ENCODE peak calls at places on chromosomes 1 and 21, in nine cellular contexts. E is neural progenitor cell, F is fibroblast of lung, Z is endothelial cell of umbilical vein, I is mammary epithelial cell, W is neuronal stem cell, V is H9, T is IMR-90, D is H1. N is an unnamed sample.

GRCh38 chr21:17688912-17689874 is 76.5 kb upstream of the BTG3 start:
- DNase-seq in F (peak; percentile 67), I (peak; percentile 96), T (peak; percentile 12), V (peak; percentile 52), D (no peak), E (no peak), Z (no peak), W (no peak), N (peak; percentile 69)

GRCh38 chr1:107976431-107977215 is 11.6 kb upstream of the VAV3 start:
- DNase-seq in F (peak; percentile 91), D (no peak), T (no peak), E (peak; percentile 25), W (no peak), Z (no peak), I (no peak), V (no peak), N (peak; percentile 13)

GRCh38 chr1:36453051-36453450 is 2.8 kb upstream of the OSCP1 start:
- DNase-seq in E (no peak), W (no peak), Z (no peak), F (no peak), V (no peak), I (no peak), T (no peak), D (no peak), N (no peak)

GRCh38 chr1:243946946-243947345 is 96.9 kb upstream of the AKT3 start:
- DNase-seq in W (no peak), E (peak; percentile 59), I (peak; percentile 8), D (peak; percentile 77), T (no peak), Z (peak; percentile 52), F (no peak), V (peak; percentile 76), N (no peak)

GRCh38 chr1:201374376-201374775 is 3.1 kb downstream of the TNNT2 start:
- DNase-seq in V (no peak), D (no peak), I (no peak), T (no peak), F (no peak), Z (no peak), E (peak; percentile 30), W (no peak), N (no peak)

GRCh38 chr1:228721407-228721806 is 13.9 kb upstream of the RHOU start:
- DNase-seq in Z (no peak), W (no peak), I (no peak), V (no peak), D (no peak), E (no peak), F (no peak), T (no peak), N (no peak)

GRCh38 chr1:232057896-232058274 is 431.3 kb downstream of the DISC1 start:
- DNase-seq in V (no peak), E (no peak), I (no peak), W (no peak), D (no peak), Z (no peak), T (no peak), F (no peak), N (no peak)

GRCh38 chr1:151175036-151175741 is 592 bp downstream of the TMOD4 start:
- DNase-seq in T (peak; percentile 38), I (no peak), E (no peak), Z (no peak), F (no peak), V (no peak), W (no peak), D (no peak), N (no peak)

GRCh38 chr1:203463469-203464062 is 12.0 kb upstream of the PRELP start:
- DNase-seq in T (peak; percentile 28), E (no peak), Z (no peak), F (peak; percentile 80), V (no peak), D (no peak), W (no peak), I (no peak), N (peak; percentile 57)

GRCh38 chr1:234206651-234207284 is 166.5 kb upstream of the COA6 start:
- DNase-seq in E (no peak), I (peak; percentile 91), Z (no peak), W (no peak), D (no peak), V (no peak), T (peak; percentile 67), F (peak; percentile 96), N (peak; percentile 47)

GRCh38 chr21:36609654-36610053 is 89.3 kb upstream of the SIM2 start:
- DNase-seq in T (no peak), Z (no peak), F (no peak), E (no peak), D (no peak), V (no peak), I (no peak), W (no peak), N (no peak)

GRCh38 chr1:211947396-211948295 is 87.7 kb downstream of the INTS7 start:
- DNase-seq in D (peak; percentile 3), E (peak; percentile 51), W (no peak), T (no peak), I (no peak), F (no peak), V (peak; percentile 46), Z (no peak), N (no peak)

GRCh38 chr1:229593800-229594199 is 32.1 kb downstream of the TAF5L start:
- DNase-seq in W (no peak), T (no peak), E (no peak), Z (no peak), V (no peak), D (no peak), F (no peak), I (no peak), N (no peak)

GRCh38 chr1:63038586-63038985 is 254.7 kb downstream of the ATG4C start:
- DNase-seq in F (no peak), E (no peak), W (no peak), T (no peak), Z (no peak), I (no peak), D (no peak), V (no peak), N (no peak)

GRCh38 chr1:229127301-229127700 is 143.6 kb upstream of the RAB4A start:
- DNase-seq in E (no peak), Z (no peak), W (no peak), I (peak; percentile 68), D (no peak), T (peak; percentile 41), V (no peak), F (peak; percentile 43), N (peak; percentile 4)

GRCh38 chr1:28751315-28752056 is 14.7 kb downstream of the YTHDF2 start:
- DNase-seq in T (peak; percentile 79), Z (peak; percentile 40), V (no peak), F (peak; percentile 79), I (peak; percentile 15), W (no peak), D (no peak), E (no peak), N (peak; percentile 30)

GRCh38 chr1:33330906-33331305 is 10.0 kb upstream of the A3GALT2 start:
- DNase-seq in T (no peak), D (no peak), V (no peak), F (no peak), W (no peak), I (no peak), E (no peak), Z (no peak), N (no peak)

GRCh38 chr1:228902781-228903572 is 167.7 kb downstream of the RHOU start:
- DNase-seq in Z (peak; percentile 99), I (peak; percentile 92), W (no peak), D (no peak), V (no peak), T (peak; percentile 99), E (no peak), F (peak; percentile 97), N (peak; percentile 97)

GRCh38 chr1:230641900-230642262 is 400 bp upstream of the COG2 start:
- DNase-seq in E (no peak), W (no peak), F (no peak), D (no peak), Z (no peak), T (no peak), I (no peak), V (no peak), N (no peak)

DNA sequence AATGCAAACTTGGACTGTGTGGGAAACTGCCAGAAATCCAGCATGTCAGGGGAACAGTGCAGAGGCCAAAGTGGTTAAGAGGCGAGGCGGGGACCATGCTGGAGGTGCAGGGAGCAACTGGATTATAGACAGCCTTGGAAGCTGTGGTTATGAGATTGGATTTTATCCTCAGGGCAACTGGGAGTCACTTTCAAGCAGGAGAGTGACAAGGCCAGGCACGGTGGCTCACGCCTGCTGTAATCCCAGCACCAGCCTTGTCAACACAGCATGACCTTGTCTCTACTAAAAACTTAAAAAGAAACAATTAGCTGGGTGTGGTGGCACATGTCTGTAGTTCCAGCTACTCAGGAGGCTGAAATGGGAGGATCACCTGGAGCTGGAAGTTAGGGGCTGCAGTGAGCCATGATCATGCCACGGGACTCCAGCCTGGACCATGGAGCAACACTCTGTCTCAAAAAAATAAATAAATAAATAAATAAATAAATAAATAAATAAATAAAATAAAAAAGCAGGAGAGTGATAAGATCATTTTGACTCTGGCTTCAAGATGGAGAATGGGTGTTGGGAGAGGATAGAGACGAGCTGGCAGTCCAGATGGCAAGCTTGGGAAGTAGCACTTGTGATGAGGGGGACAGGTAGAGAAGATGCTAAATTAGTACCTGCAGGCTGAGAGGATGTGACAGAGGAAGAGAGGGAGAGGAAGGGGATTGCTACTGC is 3.5 kb downstream of the HAPLN2 start:
- DNase-seq in W (no peak), Z (no peak), F (no peak), V (no peak), T (no peak), E (no peak), D (no peak), I (no peak), N (no peak)
- H3K27me3 ChIP-seq in W (peaks cover 23% of the 10 kb centered on the region), Z (peaks cover 50% of the 10 kb centered on the region), F (peaks cover 62% of the 10 kb centered on the region), V (peaks cover 27% of the 10 kb centered on the region), T (peaks cover 70% of the 10 kb centered on the region), E (peaks cover 90% of the 10 kb centered on the region), D (peaks cover 43% of the 10 kb centered on the region), I (peaks cover 19% of the 10 kb centered on the region), N (peaks cover 64% of the 10 kb centered on the region)

GRCh38 chr1:94539496-94539895 is 2.1 kb downstream of the F3 start:
- DNase-seq in D (no peak), Z (no peak), V (no peak), T (peak; percentile 55), W (no peak), F (peak; percentile 69), I (peak; percentile 72), E (no peak), N (peak; percentile 73)
- H3K4me1 ChIP-seq in D (peaks cover 2% of the 10 kb centered on the region), Z (peaks cover 13% of the 10 kb centered on the region), V (no peaks in the 10 kb centered on the region), T (peaks cover 11% of the 10 kb centered on the region), W (peaks cover 6% of the 10 kb centered on the region), F (peaks cover 14% of the 10 kb centered on the region), I (peaks cover 30% of the 10 kb centered on the region), E (no peaks in the 10 kb centered on the region), N (peaks cover 64% of the 10 kb centered on the region)

GRCh38 chr1:154784924-154785531 is 85.1 kb downstream of the KCNN3 start:
- DNase-seq in T (no peak), D (no peak), W (no peak), Z (peak; percentile 93), E (no peak), F (no peak), I (no peak), V (no peak), N (no peak)
- H3K9ac ChIP-seq in T (no peak overlapping the region), D (no peak overlapping the region), W (peak overlapping the region; percentile 39), Z (no peak overlapping the region), E (no peak overlapping the region), F (no peak overlapping the region), I (no peak overlapping the region), V (no peak overlapping the region), N (no peak overlapping the region)

DNA sequence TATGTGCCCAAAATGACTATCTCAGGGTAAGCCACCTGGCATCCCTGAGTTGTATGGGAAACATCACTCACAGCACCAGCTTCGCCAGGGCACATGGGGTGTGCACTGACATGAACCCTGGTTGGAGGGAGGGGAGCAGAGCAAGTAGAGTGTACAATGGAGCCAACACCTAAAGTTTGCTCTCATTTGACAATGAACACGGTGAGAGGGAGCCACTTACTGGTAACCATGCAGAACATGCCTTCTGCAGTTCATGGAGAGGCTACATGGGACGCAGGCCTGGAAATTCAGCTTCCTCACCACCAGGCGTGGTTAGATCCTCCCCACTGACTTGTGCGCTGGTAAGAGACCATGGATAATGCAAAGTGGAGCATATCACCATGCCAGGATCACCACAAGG is 10.0 kb upstream of the CPLANE2 start:
- DNase-seq in D (no peak), F (no peak), I (no peak), T (no peak), E (no peak), Z (no peak), W (no peak), V (no peak), N (no peak)
- H3K27me3 ChIP-seq in D (no peaks in the 10 kb centered on the region), F (no peaks in the 10 kb centered on the region), I (no peaks in the 10 kb centered on the region), T (no peaks in the 10 kb centered on the region), E (no peaks in the 10 kb centered on the region), Z (no peaks in the 10 kb centered on the region), W (no peaks in the 10 kb centered on the region), V (no peaks in the 10 kb centered on the region), N (no peaks in the 10 kb centered on the region)

N was measured in adipocyte.